ENCODE peak calls at places on chromosome 19, in four cellular contexts. One of them, this sample, is unnamed. For H3K4me1, the result is how much of the 10 kb centered on the place peaks cover.

GRCh38 chr19:46426506-46427162 is 2.1 kb downstream of the PNMA8C start:
- DNase-seq in Peyer's patch: no peak
- DNase-seq in esophagus squamous epithelium: no peak
- DNase-seq in ovary: peak
- DNase-seq in this sample: no peak

GRCh38 chr19:37983916-37984315 is 76.9 kb downstream of the SIPA1L3 start:
- DNase-seq in Peyer's patch: no peak
- DNase-seq in esophagus squamous epithelium: no peak
- DNase-seq in ovary: no peak
- DNase-seq in this sample: no peak

GRCh38 chr19:18415177-18415867 is 3.9 kb upstream of the SSBP4 start:
- DNase-seq in Peyer's patch: peak
- DNase-seq in esophagus squamous epithelium: no peak
- DNase-seq in ovary: peak
- DNase-seq in this sample: peak

GRCh38 chr19:33580026-33580644 is 41.6 kb upstream of the CHST8 start:
- DNase-seq in Peyer's patch: no peak
- DNase-seq in esophagus squamous epithelium: no peak
- DNase-seq in ovary: no peak
- DNase-seq in this sample: no peak

GRCh38 chr19:39701291-39701690 is 3.0 kb upstream of the LGALS14 start:
- DNase-seq in Peyer's patch: no peak
- DNase-seq in esophagus squamous epithelium: no peak
- DNase-seq in ovary: no peak
- DNase-seq in this sample: no peak

GRCh38 chr19:3163230-3163886 is 15.2 kb upstream of the S1PR4 start:
- DNase-seq in Peyer's patch: peak
- DNase-seq in esophagus squamous epithelium: no peak
- DNase-seq in ovary: peak
- DNase-seq in this sample: peak

GRCh38 chr19:7337380-7338194 is 11.2 kb upstream of the ARHGEF18 start:
- DNase-seq in Peyer's patch: peak
- DNase-seq in esophagus squamous epithelium: no peak
- DNase-seq in ovary: no peak
- DNase-seq in this sample: no peak

GRCh38 chr19:47239610-47240296 is 8.8 kb upstream of the BBC3 start:
- DNase-seq in Peyer's patch: peak
- DNase-seq in esophagus squamous epithelium: no peak
- DNase-seq in ovary: peak
- DNase-seq in this sample: no peak

GRCh38 chr19:35775298-35776101 is at the start of gene ARHGAP33:
- DNase-seq in Peyer's patch: peak
- DNase-seq in esophagus squamous epithelium: peak
- DNase-seq in ovary: peak
- DNase-seq in this sample: peak

GRCh38 chr19:35775046-35775297 is 392 bp upstream of the ARHGAP33 start:
- DNase-seq in Peyer's patch: no peak
- DNase-seq in esophagus squamous epithelium: no peak
- DNase-seq in ovary: no peak
- DNase-seq in this sample: no peak

GRCh38 chr19:35777411-35777841 is 2.1 kb downstream of the ARHGAP33 start:
- DNase-seq in Peyer's patch: no peak
- DNase-seq in esophagus squamous epithelium: no peak
- DNase-seq in ovary: no peak
- DNase-seq in this sample: no peak

GRCh38 chr19:35777961-35778360 is 2.6 kb downstream of the ARHGAP33 start:
- DNase-seq in Peyer's patch: no peak
- DNase-seq in esophagus squamous epithelium: no peak
- DNase-seq in ovary: no peak
- DNase-seq in this sample: no peak

GRCh38 chr19:35776102-35776788 is 881 bp downstream of the ARHGAP33 start:
- DNase-seq in Peyer's patch: no peak
- DNase-seq in esophagus squamous epithelium: no peak
- DNase-seq in ovary: no peak
- DNase-seq in this sample: no peak
- H3K4me1 ChIP-seq in Peyer's patch: under half
- H3K4me1 ChIP-seq in esophagus squamous epithelium: under half
- H3K4me1 ChIP-seq in ovary: under half
- H3K4me1 ChIP-seq in this sample: under half

DNA sequence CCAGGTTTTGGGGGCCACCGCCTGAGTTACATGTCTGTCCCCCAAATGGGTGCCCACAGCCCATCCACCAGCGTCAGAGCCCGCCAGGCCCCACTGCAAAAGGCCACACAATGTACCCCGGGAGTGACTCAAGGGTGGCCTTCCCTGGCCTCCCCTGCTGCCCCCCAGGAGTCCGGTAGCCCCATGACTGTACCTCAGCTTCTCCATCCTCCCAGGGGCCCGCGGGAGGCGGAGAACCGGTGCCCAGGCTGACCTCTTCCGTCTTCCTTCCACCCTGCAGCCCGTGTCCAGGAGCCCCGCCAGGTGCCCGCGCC is 10.5 kb downstream of the CBARP start:
- DNase-seq in Peyer's patch: no peak
- DNase-seq in esophagus squamous epithelium: no peak
- DNase-seq in ovary: no peak
- DNase-seq in this sample: no peak
- TF ChIP-seq POLR2A in Peyer's patch: no peak
- TF ChIP-seq POLR2A in esophagus squamous epithelium: no peak
- TF ChIP-seq POLR2A in ovary: no peak
- TF ChIP-seq POLR2A in this sample: no peak

GRCh38 chr19:4224470-4224869 is 4.9 kb upstream of the EBI3 start:
- DNase-seq in Peyer's patch: no peak
- DNase-seq in esophagus squamous epithelium: no peak
- DNase-seq in ovary: no peak
- DNase-seq in this sample: no peak
- H3K4me3 ChIP-seq in Peyer's patch: no peak
- H3K4me3 ChIP-seq in esophagus squamous epithelium: no peak
- H3K4me3 ChIP-seq in ovary: no peak
- H3K4me3 ChIP-seq in this sample: no peak

GRCh38 chr19:41325947-41326706 is 16.2 kb downstream of the CCDC97 start:
- DNase-seq in Peyer's patch: peak
- DNase-seq in esophagus squamous epithelium: no peak
- DNase-seq in ovary: no peak
- DNase-seq in this sample: no peak
- H3K4me1 ChIP-seq in Peyer's patch: under half
- H3K4me1 ChIP-seq in esophagus squamous epithelium: half or more
- H3K4me1 ChIP-seq in ovary: under half
- H3K4me1 ChIP-seq in this sample: under half

GRCh38 chr19:36265064-36265463 is 50.2 kb downstream of the ZNF146 start:
- DNase-seq in Peyer's patch: no peak
- DNase-seq in esophagus squamous epithelium: no peak
- DNase-seq in ovary: no peak
- DNase-seq in this sample: no peak
- TF ChIP-seq POLR2A in Peyer's patch: no peak
- TF ChIP-seq POLR2A in esophagus squamous epithelium: no peak
- TF ChIP-seq POLR2A in ovary: no peak
- TF ChIP-seq POLR2A in this sample: no peak